ENCODE peak calls at places on chromosome 12, in nine cellular contexts. T is CD4-positive, alpha-beta memory T cell; G is fibroblast of the aortic adventitia; U is HFF-Myc; E is foreskin fibroblast; O is brain microvascular endothelial cell; J is CD8-positive, alpha-beta T cell; P is stomach; A is PC-3. H is an unnamed sample.

GRCh38 chr12:96240656-96241055 is 46.5 kb downstream of the ELK3 start:
- DNase-seq in J (no peak), T (no peak), A (no peak), P (no peak), O (no peak), G (no peak), U (no peak), E (peak), H (no peak)

GRCh38 chr12:119178544-119179334 is at the start of gene HSPB8:
- DNase-seq in J (no peak), O (peak), P (peak), G (peak), A (peak), E (peak), U (no peak), T (no peak), H (peak)

GRCh38 chr12:71719647-71720370 is 33.9 kb downstream of the TMEM19 start:
- DNase-seq in U (no peak), E (no peak), A (peak), P (no peak), J (no peak), O (no peak), G (peak), T (no peak), H (no peak)

GRCh38 chr12:96183734-96184370 is 10.3 kb upstream of the ELK3 start:
- DNase-seq in A (no peak), T (no peak), P (no peak), J (no peak), O (no peak), G (no peak), E (no peak), U (no peak), H (no peak)

GRCh38 chr12:107780298-107780697 is 5.8 kb downstream of the ASCL4 start:
- DNase-seq in G (no peak), U (no peak), J (no peak), T (no peak), A (no peak), E (no peak), P (no peak), O (no peak), H (no peak)

GRCh38 chr12:12612403-12612802 is 727 bp downstream of the CREBL2 start:
- DNase-seq in U (no peak), T (peak), G (peak), E (peak), A (peak), O (peak), P (no peak), J (no peak), H (no peak)

GRCh38 chr12:46266382-46266791 is 2.5 kb downstream of the SLC38A1 start:
- DNase-seq in G (peak), U (peak), T (peak), P (no peak), O (peak), A (peak), E (peak), J (peak), H (no peak)

GRCh38 chr12:79547044-79547734 is 143.6 kb downstream of the PAWR start:
- DNase-seq in O (peak), J (no peak), T (no peak), P (no peak), E (peak), A (peak), U (no peak), G (peak), H (peak)

GRCh38 chr12:128079476-128079875 is 187.5 kb upstream of the TMEM132C start:
- DNase-seq in O (no peak), J (no peak), G (no peak), E (no peak), A (no peak), U (no peak), P (no peak), T (no peak), H (no peak)

GRCh38 chr12:57325395-57325794 is 74.4 kb upstream of the STAC3 start:
- DNase-seq in J (no peak), T (no peak), P (no peak), E (no peak), O (no peak), G (no peak), U (no peak), A (no peak), H (no peak)

GRCh38 chr12:29238822-29239291 is 89.8 kb downstream of the FAR2 start:
- DNase-seq in T (no peak), U (no peak), J (no peak), G (no peak), P (no peak), E (peak), O (peak), A (peak), H (no peak)

GRCh38 chr12:101772019-101772774 is 32.9 kb upstream of the SYCP3 start:
- DNase-seq in T (no peak), U (no peak), O (no peak), P (no peak), E (no peak), A (no peak), J (no peak), G (no peak), H (no peak)

GRCh38 chr12:57195655-57196371 is 20.8 kb upstream of the NXPH4 start:
- DNase-seq in E (no peak), U (no peak), O (no peak), J (no peak), P (no peak), T (no peak), A (no peak), G (no peak), H (no peak)

GRCh38 chr12:66548338-66549049 is 130.4 kb downstream of the GRIP1 start:
- DNase-seq in P (no peak), E (no peak), T (no peak), J (no peak), G (no peak), A (peak), O (no peak), U (no peak), H (no peak)

GRCh38 chr12:32419520-32419960 is 20.2 kb downstream of the FGD4 start:
- DNase-seq in G (peak), E (peak), A (no peak), O (peak), J (no peak), P (no peak), T (no peak), U (no peak), H (no peak)

GRCh38 chr12:29901585-29901984 is 117.8 kb upstream of the TMTC1 start:
- DNase-seq in E (no peak), G (no peak), A (peak), J (no peak), U (no peak), O (no peak), P (no peak), T (no peak), H (no peak)

GRCh38 chr12:130775953-130776856 is 60.1 kb upstream of the RIMBP2 start:
- DNase-seq in E (peak), G (peak), T (peak), O (peak), P (no peak), A (peak), J (peak), U (no peak), H (peak)

GRCh38 chr12:120941846-120942405 is 36.4 kb upstream of the HNF1A start:
- DNase-seq in P (no peak), O (no peak), E (no peak), T (no peak), U (no peak), G (no peak), A (no peak), J (no peak), H (no peak)

GRCh38 chr12:78194448-78194847 is 363.8 kb downstream of the NAV3 start:
- DNase-seq in T (no peak), U (peak), G (peak), E (peak), P (no peak), J (no peak), A (peak), O (peak), H (peak)

GRCh38 chr12:11653215-11653753 is 3.8 kb downstream of the ETV6 start:
- DNase-seq in T (peak), A (no peak), P (no peak), E (peak), O (no peak), J (peak), U (no peak), G (no peak), H (no peak)

GRCh38 chr12:49921936-49922335 is 18.2 kb upstream of the FAIM2 start:
- DNase-seq in O (no peak), U (no peak), T (no peak), G (no peak), J (no peak), E (no peak), A (no peak), P (no peak), H (no peak)

GRCh38 chr12:78863482-78864427 is 819 bp upstream of the SYT1 start:
- DNase-seq in E (peak), G (peak), U (no peak), P (no peak), A (peak), J (no peak), T (no peak), O (peak), H (no peak)

GRCh38 chr12:120495189-120495722 is 657 bp upstream of the DYNLL1 start:
- DNase-seq in G (no peak), A (no peak), U (no peak), T (no peak), O (no peak), P (no peak), E (peak), J (no peak), H (no peak)

GRCh38 chr12:57133916-57134315 is 5.6 kb downstream of the LRP1 start:
- DNase-seq in G (peak), U (no peak), J (no peak), E (peak), A (no peak), O (no peak), P (no peak), T (no peak), H (no peak)

GRCh38 chr12:131829351-131829794 is 1.2 kb downstream of the MMP17 start:
- DNase-seq in O (no peak), J (no peak), E (peak), U (no peak), T (no peak), A (peak), G (peak), P (no peak), H (no peak)

GRCh38 chr12:106080111-106080732 is 58.5 kb downstream of the NUAK1 start:
- DNase-seq in G (peak), E (peak), J (no peak), U (peak), A (no peak), T (no peak), P (no peak), O (peak), H (peak)

GRCh38 chr12:52524241-52524897 is 4.2 kb upstream of the KRT5 start:
- DNase-seq in J (no peak), U (no peak), A (no peak), T (no peak), O (no peak), G (no peak), E (no peak), P (no peak), H (no peak)

GRCh38 chr12:20510811-20511210 is 142.5 kb downstream of the PDE3A start:
- DNase-seq in P (no peak), E (no peak), T (no peak), O (no peak), A (no peak), U (no peak), G (no peak), J (no peak), H (no peak)

GRCh38 chr12:49348781-49349180 is 2.1 kb downstream of the DNAJC22 start:
- DNase-seq in G (no peak), T (no peak), U (no peak), P (peak), E (no peak), O (no peak), A (no peak), J (no peak), H (no peak)

GRCh38 chr12:25694072-25694471 is 141.0 kb upstream of the LMNTD1 start:
- DNase-seq in G (peak), T (no peak), U (peak), J (no peak), E (peak), A (peak), P (no peak), O (peak), H (no peak)

GRCh38 chr12:92695056-92695455 is 7.7 kb upstream of the PLEKHG7 start:
- DNase-seq in T (no peak), O (no peak), G (no peak), U (no peak), E (no peak), J (no peak), A (no peak), P (no peak), H (no peak)

GRCh38 chr12:19065223-19065622 is 64.3 kb upstream of the PLEKHA5 start:
- DNase-seq in J (no peak), E (peak), O (no peak), T (no peak), U (no peak), G (no peak), P (no peak), A (no peak), H (no peak)

GRCh38 chr12:85363382-85364190 is 83.6 kb downstream of the ALX1 start:
- DNase-seq in P (no peak), U (no peak), A (no peak), G (peak), E (no peak), T (no peak), J (no peak), O (peak), H (no peak)

GRCh38 chr12:77122661-77123060 is 57.3 kb upstream of the E2F7 start:
- DNase-seq in A (no peak), U (no peak), G (peak), T (no peak), E (peak), O (peak), P (no peak), J (no peak), H (no peak)

GRCh38 chr12:52149182-52149641 is 42.6 kb downstream of the KRT80 start:
- DNase-seq in P (no peak), E (peak), O (no peak), U (no peak), T (no peak), G (no peak), A (no peak), J (no peak), H (no peak)

GRCh38 chr12:11730299-11731041 is 81.0 kb downstream of the ETV6 start:
- DNase-seq in E (no peak), T (no peak), O (no peak), P (peak), A (peak), U (no peak), G (no peak), J (no peak), H (no peak)

GRCh38 chr12:49198431-49199155 is 9.7 kb upstream of the TUBA1A start:
- DNase-seq in A (peak), G (peak), T (no peak), J (no peak), O (peak), U (peak), E (peak), P (no peak), H (no peak)

GRCh38 chr12:52243264-52243773 is 10.3 kb downstream of the KRT7 start:
- DNase-seq in J (no peak), P (no peak), E (no peak), A (peak), G (peak), T (no peak), U (no peak), O (no peak), H (no peak)

GRCh38 chr12:95859344-95859816 is 628 bp downstream of the SNRPF start:
- DNase-seq in T (no peak), E (peak), O (peak), G (no peak), P (no peak), J (no peak), U (no peak), A (peak), H (no peak)

GRCh38 chr12:2783936-2784600 is 10.7 kb upstream of the FKBP4 start:
- DNase-seq in A (peak), J (peak), O (peak), U (no peak), P (peak), T (peak), G (peak), E (peak), H (no peak)

DNA sequence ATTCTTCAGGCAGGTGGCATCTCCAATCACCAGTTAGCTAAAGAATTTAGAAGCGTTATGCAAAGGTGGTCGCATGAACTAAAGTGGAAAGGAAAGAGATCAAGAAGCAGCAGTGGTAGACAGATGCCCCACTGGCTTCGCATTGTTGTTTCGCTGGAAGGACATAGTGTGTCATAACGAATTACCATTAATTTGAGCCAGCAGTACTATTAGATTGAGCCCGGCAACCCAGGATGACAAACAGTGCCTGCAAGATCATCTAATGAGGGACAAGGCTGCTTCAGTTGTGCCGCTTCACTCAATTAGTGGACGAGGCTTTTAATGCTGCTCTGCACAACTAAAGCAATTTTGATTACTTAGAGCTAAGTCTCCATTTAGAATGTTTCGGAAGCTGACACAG is 274.5 kb upstream of the SOX5 start:
- DNase-seq in P (no peak), A (no peak), G (no peak), U (no peak), T (no peak), J (no peak), E (no peak), O (no peak), H (no peak)
- H3K4me3 ChIP-seq in P (no peak), A (no peak), G (no peak), U (no peak), T (no peak), J (no peak), E (no peak), O (no peak), H (no peak)

DNA sequence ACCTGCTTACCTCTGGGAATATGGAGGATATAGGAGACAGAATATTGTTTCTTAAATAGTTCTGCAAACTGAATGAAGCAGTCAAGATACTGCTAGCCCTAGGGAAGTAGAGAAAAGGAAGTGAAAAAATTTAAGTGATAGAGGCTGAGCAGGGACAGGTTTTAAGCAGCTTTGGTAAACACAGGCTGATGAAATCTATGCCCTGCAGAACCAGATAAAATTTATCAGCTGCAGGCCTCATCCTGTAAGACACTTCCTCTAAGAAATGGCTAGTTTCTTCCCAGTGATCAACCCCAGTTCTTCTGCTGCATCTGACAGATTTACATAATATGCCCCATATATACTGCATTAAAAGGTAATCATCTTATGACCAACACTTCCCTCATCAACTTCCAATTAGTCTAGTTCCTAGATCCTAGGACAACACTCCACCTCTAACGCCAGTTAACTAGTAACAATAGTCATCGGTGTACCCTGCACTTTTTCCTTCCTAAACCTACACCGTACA is 1.3 kb upstream of the ESYT1 start:
- DNase-seq in E (no peak), U (no peak), A (no peak), J (no peak), P (no peak), O (no peak), G (no peak), T (no peak), H (no peak)
- H3K4me3 ChIP-seq in E (no peak), U (peak), A (peak), J (no peak), P (no peak), O (no peak), G (peak), T (peak), H (peak)

GRCh38 chr12:7628401-7628961 is 37.2 kb downstream of the APOBEC1 start:
- DNase-seq in G (no peak), O (no peak), T (no peak), E (no peak), J (no peak), P (no peak), A (no peak), U (no peak), H (no peak)
- H3K4me3 ChIP-seq in G (no peak), O (no peak), T (no peak), E (no peak), J (no peak), P (no peak), A (no peak), U (no peak), H (peak)

GRCh38 chr12:8088574-8088973 is 6.5 kb downstream of the NECAP1 start:
- DNase-seq in T (peak), A (no peak), G (no peak), U (no peak), P (no peak), J (peak), O (no peak), E (no peak), H (no peak)
- H3K4me3 ChIP-seq in T (peak), A (no peak), G (no peak), U (no peak), P (no peak), J (peak), O (no peak), E (no peak), H (no peak)

H was measured in AG04449.